ENCODE peak calls at places on chromosomes 4 and X, in five cellular contexts. W is PC-3, L is HCT116, M is ovary, B is BE2C. Y is an unnamed sample. For H3K27me3, the result is how much of the 10 kb centered on the place peaks cover.

GRCh38 chr4:48290146-48290772 is 20.6 kb upstream of the TEC start:
- DNase-seq in B (peak), L (peak), M (no peak), W (peak), Y (no peak)

GRCh38 chrX:135625995-135626394 is 87.4 kb upstream of the CT45A1 start:
- DNase-seq in B (peak), L (peak), M (no peak), W (peak), Y (no peak)

GRCh38 chr4:145171919-145172318 is 8.5 kb downstream of the OTUD4 start:
- DNase-seq in B (no peak), L (no peak), M (no peak), W (no peak), Y (no peak)

GRCh38 chr4:33780952-33781655 is 2463.2 kb downstream of the ARAP2 start:
- DNase-seq in M (no peak), B (no peak), W (peak), L (peak), Y (no peak)

GRCh38 chr4:66554844-66555243 is 884.6 kb upstream of the EPHA5 start:
- DNase-seq in M (no peak), W (peak), L (no peak), B (no peak), Y (no peak)

GRCh38 chrX:40411350-40412111 is 169.2 kb upstream of the ATP6AP2 start:
- DNase-seq in B (peak), M (no peak), L (no peak), W (no peak), Y (no peak)

GRCh38 chr4:175584172-175584571 is 227.9 kb downstream of the GPM6A start:
- DNase-seq in L (no peak), B (no peak), W (no peak), M (no peak), Y (no peak)

GRCh38 chrX:74890676-74891430 is 34.4 kb downstream of the NEXMIF start:
- DNase-seq in M (no peak), L (no peak), B (no peak), W (no peak), Y (no peak)

GRCh38 chrX:367866-368265 is 18.8 kb downstream of the PPP2R3B start:
- DNase-seq in W (no peak), M (no peak), L (no peak), B (no peak), Y (no peak)

GRCh38 chrX:140292961-140293360 is 211.9 kb downstream of the SOX3 start:
- DNase-seq in M (no peak), W (no peak), B (no peak), L (no peak), Y (no peak)

GRCh38 chrX:152937236-152937635 is 39.4 kb downstream of the ZNF185 start:
- DNase-seq in L (no peak), B (no peak), M (no peak), W (no peak), Y (no peak)

GRCh38 chrX:78527263-78527662 is 131.9 kb downstream of the RTL3 start:
- DNase-seq in W (peak), L (no peak), B (no peak), M (no peak), Y (no peak)

GRCh38 chrX:129777218-129777768 is 2.5 kb upstream of the SASH3 start:
- DNase-seq in M (no peak), B (no peak), L (no peak), W (peak), Y (no peak)

GRCh38 chr4:124061413-124061812 is 651.1 kb downstream of the ANKRD50 start:
- DNase-seq in L (no peak), W (peak), B (no peak), M (no peak), Y (no peak)

GRCh38 chr4:86156526-86156925 is 203.3 kb downstream of the MAPK10 start:
- DNase-seq in W (no peak), L (no peak), B (no peak), M (no peak), Y (no peak)

GRCh38 chr4:120977435-120977997 is 55.0 kb upstream of the PRDM5 start:
- DNase-seq in B (peak), L (peak), M (no peak), W (peak), Y (no peak)

GRCh38 chr4:98744372-98745150 is 86.2 kb upstream of the TSPAN5 start:
- DNase-seq in M (no peak), L (no peak), W (no peak), B (no peak), Y (no peak)

GRCh38 chrX:10617964-10618342 is 2.4 kb downstream of the MID1 start:
- DNase-seq in M (no peak), B (peak), W (peak), L (no peak), Y (no peak)

GRCh38 chr4:86944964-86945781 is 10.4 kb downstream of the AFF1 start:
- DNase-seq in W (no peak), L (no peak), B (no peak), M (no peak), Y (no peak)

GRCh38 chr4:175070444-175070843 is 152.3 kb downstream of the ADAM29 start:
- DNase-seq in W (peak), M (no peak), B (no peak), L (no peak), Y (no peak)

GRCh38 chrX:17521871-17522693 is 147.1 kb downstream of the NHS start:
- DNase-seq in L (peak), W (peak), B (peak), M (peak), Y (no peak)

GRCh38 chr4:108486046-108486445 is 134.3 kb upstream of the RPL34 start:
- DNase-seq in W (no peak), B (no peak), M (no peak), L (no peak), Y (no peak)

GRCh38 chr4:186891859-186892486 is 168.3 kb upstream of the FAT1 start:
- DNase-seq in M (no peak), B (no peak), L (no peak), W (no peak), Y (no peak)

GRCh38 chr4:26558166-26558895 is 25.6 kb upstream of the TBC1D19 start:
- DNase-seq in L (no peak), M (no peak), W (no peak), B (no peak), Y (no peak)

DNA sequence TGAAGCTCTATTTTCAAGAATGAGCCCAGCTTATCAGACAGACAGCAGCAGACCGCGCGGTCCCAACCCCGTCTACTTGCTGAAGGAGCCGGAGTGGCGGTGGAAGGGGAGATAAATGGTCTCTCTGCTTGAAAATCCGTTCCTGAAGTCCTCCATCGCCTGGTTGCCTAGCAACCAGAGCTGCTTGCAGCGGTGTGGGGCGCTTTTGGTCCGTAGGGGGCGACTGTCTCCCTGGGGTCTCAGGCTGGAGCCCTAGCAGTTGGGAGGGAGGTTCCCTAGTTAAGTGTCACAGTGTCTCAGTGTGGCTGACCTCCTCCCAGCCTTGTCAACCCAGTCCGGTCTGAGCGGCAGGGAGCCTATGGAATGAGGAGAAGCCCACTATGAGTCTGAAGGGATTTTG is 8.3 kb upstream of the DLG3 start:
- DNase-seq in W (no peak), B (peak), L (no peak), M (no peak), Y (no peak)
- TF ChIP-seq CTCF in W (no peak), B (peak), L (no peak), M (no peak), Y (no peak)

GRCh38 chrX:106178826-106179225 is 10.7 kb downstream of the PWWP3B start:
- DNase-seq in L (no peak), W (peak), M (no peak), B (no peak), Y (no peak)
- H3K27me3 ChIP-seq in L (under half), W (under half), M (under half), B (under half), Y (under half)

GRCh38 chr4:189090174-189090814 is 850.4 kb upstream of the FRG1 start:
- DNase-seq in B (peak), M (no peak), W (peak), L (peak), Y (no peak)
- TF ChIP-seq CTCF in B (peak), M (no peak), W (peak), L (peak), Y (peak)

GRCh38 chrX:16205840-16206239 is 38.6 kb downstream of the MAGEB17 start:
- DNase-seq in W (no peak), B (no peak), M (no peak), L (no peak), Y (no peak)
- H3K27me3 ChIP-seq in W (under half), B (under half), M (under half), L (under half), Y (under half)

DNA sequence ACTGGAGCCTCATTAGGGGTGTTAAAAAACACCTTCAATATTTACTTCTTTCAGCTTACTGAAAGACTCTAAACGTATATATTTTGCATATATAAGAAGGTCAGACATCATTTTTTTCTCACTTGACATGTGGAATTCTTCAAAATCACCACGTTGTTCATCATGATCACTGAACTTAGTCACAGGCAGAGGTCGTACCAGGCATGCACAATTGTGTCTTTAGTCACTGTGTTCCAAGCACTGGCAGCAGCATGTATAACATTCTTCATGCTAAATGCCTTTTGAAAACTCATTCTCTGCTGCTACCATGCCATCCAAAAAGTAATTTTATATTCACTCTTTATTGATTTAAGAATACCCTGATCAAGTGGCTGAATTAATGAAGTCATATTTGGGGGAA is 229.3 kb upstream of the ARSJ start:
- DNase-seq in M (no peak), B (no peak), L (no peak), W (peak), Y (no peak)
- TF ChIP-seq CTCF in M (no peak), B (no peak), L (no peak), W (peak), Y (no peak)

GRCh38 chr4:8703857-8704495 is 111.4 kb downstream of the CPZ start:
- DNase-seq in M (no peak), B (peak), W (no peak), L (no peak), Y (no peak)
- H3K27me3 ChIP-seq in M (under half), B (under half), W (half or more), L (under half), Y (under half)

GRCh38 chr4:147094228-147094627 is 148.6 kb upstream of the TTC29 start:
- DNase-seq in B (peak), L (no peak), M (no peak), W (peak), Y (no peak)
- TF ChIP-seq CTCF in B (peak), L (peak), M (no peak), W (peak), Y (no peak)